ENCODE peak calls at places on chromosomes 7 and 10, in ten cellular contexts. One of them, this sample, is unnamed.

GRCh38 chr7:73442903-73443542 is 9.4 kb downstream of the FZD9 start:
- DNase-seq in psoas muscle: no peak
- DNase-seq in CD4-positive, alpha-beta T cell: no peak
- DNase-seq in activated CD4-positive, alpha-beta T cell treated with anti-CD3 and anti-CD28 coated beads, Interleukin-2, amount 50 U/mL, for 48 hours: no peak
- DNase-seq in M059J: peak
- DNase-seq in vagina: no peak
- DNase-seq in sciatic nerve: no peak
- DNase-seq in MM.1S: no peak
- DNase-seq in stimulated activated CD8-positive, alpha-beta memory T cell treated with anti-CD3 and anti-CD28 coated beads, Interleukin-4, amount 100 ng/mL, for 48 hours: no peak
- DNase-seq in HS-27A: no peak
- DNase-seq in this sample: no peak

GRCh38 chr10:125004571-125005311 is 62.8 kb downstream of the ZRANB1 start:
- DNase-seq in psoas muscle: no peak
- DNase-seq in CD4-positive, alpha-beta T cell: no peak
- DNase-seq in activated CD4-positive, alpha-beta T cell treated with anti-CD3 and anti-CD28 coated beads, Interleukin-2, amount 50 U/mL, for 48 hours: no peak
- DNase-seq in M059J: no peak
- DNase-seq in vagina: no peak
- DNase-seq in sciatic nerve: peak
- DNase-seq in MM.1S: no peak
- DNase-seq in stimulated activated CD8-positive, alpha-beta memory T cell treated with anti-CD3 and anti-CD28 coated beads, Interleukin-4, amount 100 ng/mL, for 48 hours: no peak
- DNase-seq in HS-27A: no peak
- DNase-seq in this sample: no peak

GRCh38 chr10:18000601-18001000 is 48.9 kb downstream of the SLC39A12 start:
- DNase-seq in psoas muscle: no peak
- DNase-seq in CD4-positive, alpha-beta T cell: no peak
- DNase-seq in activated CD4-positive, alpha-beta T cell treated with anti-CD3 and anti-CD28 coated beads, Interleukin-2, amount 50 U/mL, for 48 hours: no peak
- DNase-seq in M059J: no peak
- DNase-seq in vagina: no peak
- DNase-seq in sciatic nerve: no peak
- DNase-seq in MM.1S: no peak
- DNase-seq in stimulated activated CD8-positive, alpha-beta memory T cell treated with anti-CD3 and anti-CD28 coated beads, Interleukin-4, amount 100 ng/mL, for 48 hours: no peak
- DNase-seq in HS-27A: no peak
- DNase-seq in this sample: no peak

GRCh38 chr10:125164421-125164820 is 4.1 kb upstream of the CTBP2 start:
- DNase-seq in psoas muscle: no peak
- DNase-seq in CD4-positive, alpha-beta T cell: no peak
- DNase-seq in activated CD4-positive, alpha-beta T cell treated with anti-CD3 and anti-CD28 coated beads, Interleukin-2, amount 50 U/mL, for 48 hours: no peak
- DNase-seq in M059J: no peak
- DNase-seq in vagina: no peak
- DNase-seq in sciatic nerve: no peak
- DNase-seq in MM.1S: no peak
- DNase-seq in stimulated activated CD8-positive, alpha-beta memory T cell treated with anti-CD3 and anti-CD28 coated beads, Interleukin-4, amount 100 ng/mL, for 48 hours: no peak
- DNase-seq in HS-27A: no peak
- DNase-seq in this sample: no peak

GRCh38 chr7:130925136-130925794 is 191.3 kb upstream of the KLF14 start:
- DNase-seq in psoas muscle: no peak
- DNase-seq in CD4-positive, alpha-beta T cell: no peak
- DNase-seq in activated CD4-positive, alpha-beta T cell treated with anti-CD3 and anti-CD28 coated beads, Interleukin-2, amount 50 U/mL, for 48 hours: no peak
- DNase-seq in M059J: no peak
- DNase-seq in vagina: no peak
- DNase-seq in sciatic nerve: no peak
- DNase-seq in MM.1S: no peak
- DNase-seq in stimulated activated CD8-positive, alpha-beta memory T cell treated with anti-CD3 and anti-CD28 coated beads, Interleukin-4, amount 100 ng/mL, for 48 hours: no peak
- DNase-seq in HS-27A: no peak
- DNase-seq in this sample: no peak

GRCh38 chr7:130844811-130845580 is 111.0 kb upstream of the KLF14 start:
- DNase-seq in psoas muscle: peak
- DNase-seq in CD4-positive, alpha-beta T cell: no peak
- DNase-seq in activated CD4-positive, alpha-beta T cell treated with anti-CD3 and anti-CD28 coated beads, Interleukin-2, amount 50 U/mL, for 48 hours: no peak
- DNase-seq in M059J: peak
- DNase-seq in vagina: no peak
- DNase-seq in sciatic nerve: no peak
- DNase-seq in MM.1S: no peak
- DNase-seq in stimulated activated CD8-positive, alpha-beta memory T cell treated with anti-CD3 and anti-CD28 coated beads, Interleukin-4, amount 100 ng/mL, for 48 hours: no peak
- DNase-seq in HS-27A: peak
- DNase-seq in this sample: no peak

GRCh38 chr7:8277394-8277982 is 15.5 kb upstream of the ICA1 start:
- DNase-seq in psoas muscle: no peak
- DNase-seq in CD4-positive, alpha-beta T cell: no peak
- DNase-seq in activated CD4-positive, alpha-beta T cell treated with anti-CD3 and anti-CD28 coated beads, Interleukin-2, amount 50 U/mL, for 48 hours: no peak
- DNase-seq in M059J: no peak
- DNase-seq in vagina: no peak
- DNase-seq in sciatic nerve: no peak
- DNase-seq in MM.1S: peak
- DNase-seq in stimulated activated CD8-positive, alpha-beta memory T cell treated with anti-CD3 and anti-CD28 coated beads, Interleukin-4, amount 100 ng/mL, for 48 hours: no peak
- DNase-seq in HS-27A: no peak
- DNase-seq in this sample: peak

GRCh38 chr10:79435271-79436065 is 10.0 kb downstream of the ZCCHC24 start:
- DNase-seq in psoas muscle: peak
- DNase-seq in CD4-positive, alpha-beta T cell: no peak
- DNase-seq in activated CD4-positive, alpha-beta T cell treated with anti-CD3 and anti-CD28 coated beads, Interleukin-2, amount 50 U/mL, for 48 hours: no peak
- DNase-seq in M059J: peak
- DNase-seq in vagina: no peak
- DNase-seq in sciatic nerve: peak
- DNase-seq in MM.1S: no peak
- DNase-seq in stimulated activated CD8-positive, alpha-beta memory T cell treated with anti-CD3 and anti-CD28 coated beads, Interleukin-4, amount 100 ng/mL, for 48 hours: no peak
- DNase-seq in HS-27A: no peak
- DNase-seq in this sample: no peak

GRCh38 chr7:56079450-56080185 is 13.1 kb downstream of the PHKG1 start:
- DNase-seq in psoas muscle: peak
- DNase-seq in CD4-positive, alpha-beta T cell: no peak
- DNase-seq in activated CD4-positive, alpha-beta T cell treated with anti-CD3 and anti-CD28 coated beads, Interleukin-2, amount 50 U/mL, for 48 hours: no peak
- DNase-seq in M059J: peak
- DNase-seq in vagina: no peak
- DNase-seq in sciatic nerve: peak
- DNase-seq in MM.1S: no peak
- DNase-seq in stimulated activated CD8-positive, alpha-beta memory T cell treated with anti-CD3 and anti-CD28 coated beads, Interleukin-4, amount 100 ng/mL, for 48 hours: no peak
- DNase-seq in HS-27A: no peak
- DNase-seq in this sample: peak

GRCh38 chr10:123571978-123572377 is 94.2 kb upstream of the GPR26 start:
- DNase-seq in psoas muscle: no peak
- DNase-seq in CD4-positive, alpha-beta T cell: no peak
- DNase-seq in activated CD4-positive, alpha-beta T cell treated with anti-CD3 and anti-CD28 coated beads, Interleukin-2, amount 50 U/mL, for 48 hours: no peak
- DNase-seq in M059J: no peak
- DNase-seq in vagina: no peak
- DNase-seq in sciatic nerve: no peak
- DNase-seq in MM.1S: no peak
- DNase-seq in stimulated activated CD8-positive, alpha-beta memory T cell treated with anti-CD3 and anti-CD28 coated beads, Interleukin-4, amount 100 ng/mL, for 48 hours: no peak
- DNase-seq in HS-27A: no peak
- DNase-seq in this sample: no peak

GRCh38 chr10:12405342-12406320 is 56.3 kb downstream of the CAMK1D start:
- DNase-seq in psoas muscle: no peak
- DNase-seq in CD4-positive, alpha-beta T cell: no peak
- DNase-seq in activated CD4-positive, alpha-beta T cell treated with anti-CD3 and anti-CD28 coated beads, Interleukin-2, amount 50 U/mL, for 48 hours: no peak
- DNase-seq in M059J: no peak
- DNase-seq in vagina: no peak
- DNase-seq in sciatic nerve: no peak
- DNase-seq in MM.1S: no peak
- DNase-seq in stimulated activated CD8-positive, alpha-beta memory T cell treated with anti-CD3 and anti-CD28 coated beads, Interleukin-4, amount 100 ng/mL, for 48 hours: peak
- DNase-seq in HS-27A: no peak
- DNase-seq in this sample: no peak

GRCh38 chr10:11176746-11177145 is 159.1 kb downstream of the CELF2 start:
- DNase-seq in psoas muscle: no peak
- DNase-seq in CD4-positive, alpha-beta T cell: no peak
- DNase-seq in activated CD4-positive, alpha-beta T cell treated with anti-CD3 and anti-CD28 coated beads, Interleukin-2, amount 50 U/mL, for 48 hours: peak
- DNase-seq in M059J: no peak
- DNase-seq in vagina: peak
- DNase-seq in sciatic nerve: no peak
- DNase-seq in MM.1S: peak
- DNase-seq in stimulated activated CD8-positive, alpha-beta memory T cell treated with anti-CD3 and anti-CD28 coated beads, Interleukin-4, amount 100 ng/mL, for 48 hours: no peak
- DNase-seq in HS-27A: no peak
- DNase-seq in this sample: no peak

GRCh38 chr10:114751856-114752255 is 69.7 kb upstream of the FHIP2A start:
- DNase-seq in psoas muscle: no peak
- DNase-seq in CD4-positive, alpha-beta T cell: no peak
- DNase-seq in activated CD4-positive, alpha-beta T cell treated with anti-CD3 and anti-CD28 coated beads, Interleukin-2, amount 50 U/mL, for 48 hours: no peak
- DNase-seq in M059J: peak
- DNase-seq in vagina: no peak
- DNase-seq in sciatic nerve: no peak
- DNase-seq in MM.1S: no peak
- DNase-seq in stimulated activated CD8-positive, alpha-beta memory T cell treated with anti-CD3 and anti-CD28 coated beads, Interleukin-4, amount 100 ng/mL, for 48 hours: no peak
- DNase-seq in HS-27A: no peak
- DNase-seq in this sample: no peak

GRCh38 chr7:149624006-149624405 is 126.4 kb upstream of the ZNF746 start:
- DNase-seq in psoas muscle: peak
- DNase-seq in CD4-positive, alpha-beta T cell: peak
- DNase-seq in activated CD4-positive, alpha-beta T cell treated with anti-CD3 and anti-CD28 coated beads, Interleukin-2, amount 50 U/mL, for 48 hours: peak
- DNase-seq in M059J: peak
- DNase-seq in vagina: no peak
- DNase-seq in sciatic nerve: peak
- DNase-seq in MM.1S: peak
- DNase-seq in stimulated activated CD8-positive, alpha-beta memory T cell treated with anti-CD3 and anti-CD28 coated beads, Interleukin-4, amount 100 ng/mL, for 48 hours: peak
- DNase-seq in HS-27A: no peak
- DNase-seq in this sample: peak

GRCh38 chr10:113958631-113959382 is 84.9 kb upstream of the ADRB1 start:
- DNase-seq in psoas muscle: peak
- DNase-seq in CD4-positive, alpha-beta T cell: no peak
- DNase-seq in activated CD4-positive, alpha-beta T cell treated with anti-CD3 and anti-CD28 coated beads, Interleukin-2, amount 50 U/mL, for 48 hours: peak
- DNase-seq in M059J: peak
- DNase-seq in vagina: no peak
- DNase-seq in sciatic nerve: no peak
- DNase-seq in MM.1S: no peak
- DNase-seq in stimulated activated CD8-positive, alpha-beta memory T cell treated with anti-CD3 and anti-CD28 coated beads, Interleukin-4, amount 100 ng/mL, for 48 hours: peak
- DNase-seq in HS-27A: peak
- DNase-seq in this sample: peak

GRCh38 chr10:49408437-49409306 is 12.8 kb upstream of the DRGX start:
- DNase-seq in psoas muscle: no peak
- DNase-seq in CD4-positive, alpha-beta T cell: no peak
- DNase-seq in activated CD4-positive, alpha-beta T cell treated with anti-CD3 and anti-CD28 coated beads, Interleukin-2, amount 50 U/mL, for 48 hours: no peak
- DNase-seq in M059J: no peak
- DNase-seq in vagina: no peak
- DNase-seq in sciatic nerve: no peak
- DNase-seq in MM.1S: no peak
- DNase-seq in stimulated activated CD8-positive, alpha-beta memory T cell treated with anti-CD3 and anti-CD28 coated beads, Interleukin-4, amount 100 ng/mL, for 48 hours: no peak
- DNase-seq in HS-27A: no peak
- DNase-seq in this sample: peak

GRCh38 chr10:105837951-105838350 is 1196.9 kb downstream of the SORCS3 start:
- DNase-seq in psoas muscle: no peak
- DNase-seq in CD4-positive, alpha-beta T cell: no peak
- DNase-seq in activated CD4-positive, alpha-beta T cell treated with anti-CD3 and anti-CD28 coated beads, Interleukin-2, amount 50 U/mL, for 48 hours: no peak
- DNase-seq in M059J: peak
- DNase-seq in vagina: no peak
- DNase-seq in sciatic nerve: no peak
- DNase-seq in MM.1S: peak
- DNase-seq in stimulated activated CD8-positive, alpha-beta memory T cell treated with anti-CD3 and anti-CD28 coated beads, Interleukin-4, amount 100 ng/mL, for 48 hours: no peak
- DNase-seq in HS-27A: no peak
- DNase-seq in this sample: peak

GRCh38 chr10:60903096-60903495 is 40.9 kb downstream of the RHOBTB1 start:
- DNase-seq in psoas muscle: no peak
- DNase-seq in CD4-positive, alpha-beta T cell: no peak
- DNase-seq in activated CD4-positive, alpha-beta T cell treated with anti-CD3 and anti-CD28 coated beads, Interleukin-2, amount 50 U/mL, for 48 hours: no peak
- DNase-seq in M059J: no peak
- DNase-seq in vagina: no peak
- DNase-seq in sciatic nerve: no peak
- DNase-seq in MM.1S: no peak
- DNase-seq in stimulated activated CD8-positive, alpha-beta memory T cell treated with anti-CD3 and anti-CD28 coated beads, Interleukin-4, amount 100 ng/mL, for 48 hours: no peak
- DNase-seq in HS-27A: no peak
- DNase-seq in this sample: no peak

GRCh38 chr10:97481071-97481470 is 17.2 kb downstream of the MMS19 start:
- DNase-seq in psoas muscle: no peak
- DNase-seq in CD4-positive, alpha-beta T cell: no peak
- DNase-seq in activated CD4-positive, alpha-beta T cell treated with anti-CD3 and anti-CD28 coated beads, Interleukin-2, amount 50 U/mL, for 48 hours: no peak
- DNase-seq in M059J: peak
- DNase-seq in vagina: no peak
- DNase-seq in sciatic nerve: no peak
- DNase-seq in MM.1S: no peak
- DNase-seq in stimulated activated CD8-positive, alpha-beta memory T cell treated with anti-CD3 and anti-CD28 coated beads, Interleukin-4, amount 100 ng/mL, for 48 hours: no peak
- DNase-seq in HS-27A: no peak
- DNase-seq in this sample: no peak

GRCh38 chr7:14924398-14924797 is 21.8 kb upstream of the DGKB start:
- DNase-seq in psoas muscle: no peak
- DNase-seq in CD4-positive, alpha-beta T cell: no peak
- DNase-seq in activated CD4-positive, alpha-beta T cell treated with anti-CD3 and anti-CD28 coated beads, Interleukin-2, amount 50 U/mL, for 48 hours: no peak
- DNase-seq in M059J: peak
- DNase-seq in vagina: no peak
- DNase-seq in sciatic nerve: no peak
- DNase-seq in MM.1S: no peak
- DNase-seq in stimulated activated CD8-positive, alpha-beta memory T cell treated with anti-CD3 and anti-CD28 coated beads, Interleukin-4, amount 100 ng/mL, for 48 hours: no peak
- DNase-seq in HS-27A: no peak
- DNase-seq in this sample: peak

GRCh38 chr10:1047937-1048336 is 982 bp downstream of the IDI1 start:
- DNase-seq in psoas muscle: no peak
- DNase-seq in CD4-positive, alpha-beta T cell: no peak
- DNase-seq in activated CD4-positive, alpha-beta T cell treated with anti-CD3 and anti-CD28 coated beads, Interleukin-2, amount 50 U/mL, for 48 hours: peak
- DNase-seq in M059J: no peak
- DNase-seq in vagina: no peak
- DNase-seq in sciatic nerve: no peak
- DNase-seq in MM.1S: peak
- DNase-seq in stimulated activated CD8-positive, alpha-beta memory T cell treated with anti-CD3 and anti-CD28 coated beads, Interleukin-4, amount 100 ng/mL, for 48 hours: peak
- DNase-seq in HS-27A: no peak
- DNase-seq in this sample: peak

GRCh38 chr7:4712371-4713182 is 30.5 kb downstream of the FOXK1 start:
- DNase-seq in psoas muscle: no peak
- DNase-seq in CD4-positive, alpha-beta T cell: no peak
- DNase-seq in activated CD4-positive, alpha-beta T cell treated with anti-CD3 and anti-CD28 coated beads, Interleukin-2, amount 50 U/mL, for 48 hours: no peak
- DNase-seq in M059J: peak
- DNase-seq in vagina: no peak
- DNase-seq in sciatic nerve: no peak
- DNase-seq in MM.1S: no peak
- DNase-seq in stimulated activated CD8-positive, alpha-beta memory T cell treated with anti-CD3 and anti-CD28 coated beads, Interleukin-4, amount 100 ng/mL, for 48 hours: no peak
- DNase-seq in HS-27A: no peak
- DNase-seq in this sample: no peak

GRCh38 chr10:77974396-77975074 is 48.0 kb upstream of the DLG5 start:
- DNase-seq in psoas muscle: no peak
- DNase-seq in CD4-positive, alpha-beta T cell: no peak
- DNase-seq in activated CD4-positive, alpha-beta T cell treated with anti-CD3 and anti-CD28 coated beads, Interleukin-2, amount 50 U/mL, for 48 hours: no peak
- DNase-seq in M059J: peak
- DNase-seq in vagina: no peak
- DNase-seq in sciatic nerve: no peak
- DNase-seq in MM.1S: no peak
- DNase-seq in stimulated activated CD8-positive, alpha-beta memory T cell treated with anti-CD3 and anti-CD28 coated beads, Interleukin-4, amount 100 ng/mL, for 48 hours: no peak
- DNase-seq in HS-27A: no peak
- DNase-seq in this sample: peak

GRCh38 chr7:158740657-158741293 is 36.2 kb upstream of the NCAPG2 start:
- DNase-seq in psoas muscle: peak
- DNase-seq in CD4-positive, alpha-beta T cell: no peak
- DNase-seq in activated CD4-positive, alpha-beta T cell treated with anti-CD3 and anti-CD28 coated beads, Interleukin-2, amount 50 U/mL, for 48 hours: no peak
- DNase-seq in M059J: peak
- DNase-seq in vagina: no peak
- DNase-seq in sciatic nerve: no peak
- DNase-seq in MM.1S: no peak
- DNase-seq in stimulated activated CD8-positive, alpha-beta memory T cell treated with anti-CD3 and anti-CD28 coated beads, Interleukin-4, amount 100 ng/mL, for 48 hours: no peak
- DNase-seq in HS-27A: no peak
- DNase-seq in this sample: no peak

GRCh38 chr10:71554671-71555070 is 158.0 kb downstream of the CDH23 start:
- DNase-seq in psoas muscle: no peak
- DNase-seq in CD4-positive, alpha-beta T cell: no peak
- DNase-seq in activated CD4-positive, alpha-beta T cell treated with anti-CD3 and anti-CD28 coated beads, Interleukin-2, amount 50 U/mL, for 48 hours: no peak
- DNase-seq in M059J: no peak
- DNase-seq in vagina: no peak
- DNase-seq in sciatic nerve: no peak
- DNase-seq in MM.1S: no peak
- DNase-seq in stimulated activated CD8-positive, alpha-beta memory T cell treated with anti-CD3 and anti-CD28 coated beads, Interleukin-4, amount 100 ng/mL, for 48 hours: no peak
- DNase-seq in HS-27A: no peak
- DNase-seq in this sample: no peak

GRCh38 chr7:80552304-80552703 is 40.4 kb upstream of the GNAT3 start:
- DNase-seq in psoas muscle: no peak
- DNase-seq in CD4-positive, alpha-beta T cell: no peak
- DNase-seq in activated CD4-positive, alpha-beta T cell treated with anti-CD3 and anti-CD28 coated beads, Interleukin-2, amount 50 U/mL, for 48 hours: no peak
- DNase-seq in M059J: peak
- DNase-seq in vagina: no peak
- DNase-seq in sciatic nerve: no peak
- DNase-seq in MM.1S: no peak
- DNase-seq in stimulated activated CD8-positive, alpha-beta memory T cell treated with anti-CD3 and anti-CD28 coated beads, Interleukin-4, amount 100 ng/mL, for 48 hours: no peak
- DNase-seq in HS-27A: no peak
- DNase-seq in this sample: no peak

GRCh38 chr10:132001238-132001977 is 19.7 kb upstream of the BNIP3 start:
- DNase-seq in psoas muscle: no peak
- DNase-seq in CD4-positive, alpha-beta T cell: no peak
- DNase-seq in activated CD4-positive, alpha-beta T cell treated with anti-CD3 and anti-CD28 coated beads, Interleukin-2, amount 50 U/mL, for 48 hours: no peak
- DNase-seq in M059J: peak
- DNase-seq in vagina: no peak
- DNase-seq in sciatic nerve: no peak
- DNase-seq in MM.1S: peak
- DNase-seq in stimulated activated CD8-positive, alpha-beta memory T cell treated with anti-CD3 and anti-CD28 coated beads, Interleukin-4, amount 100 ng/mL, for 48 hours: no peak
- DNase-seq in HS-27A: no peak
- DNase-seq in this sample: peak

GRCh38 chr10:126337241-126337640 is 51.0 kb downstream of the ADAM12 start:
- DNase-seq in psoas muscle: no peak
- DNase-seq in CD4-positive, alpha-beta T cell: no peak
- DNase-seq in activated CD4-positive, alpha-beta T cell treated with anti-CD3 and anti-CD28 coated beads, Interleukin-2, amount 50 U/mL, for 48 hours: no peak
- DNase-seq in M059J: no peak
- DNase-seq in vagina: peak
- DNase-seq in sciatic nerve: no peak
- DNase-seq in MM.1S: no peak
- DNase-seq in stimulated activated CD8-positive, alpha-beta memory T cell treated with anti-CD3 and anti-CD28 coated beads, Interleukin-4, amount 100 ng/mL, for 48 hours: no peak
- DNase-seq in HS-27A: no peak
- DNase-seq in this sample: no peak

This sample was measured in NCI-H69.